ENCODE peak calls at places on chromosomes 5 and 9, in five cellular contexts. K is CD8-positive, alpha-beta T cell; Z is MM.1S; M is upper lobe of right lung; S is GM06990. B is an unnamed sample. For H3K36me3, the result is how much of the 10 kb centered on the place peaks cover.

GRCh38 chr9:91035825-91036208 is 234.2 kb downstream of the SYK start:
- DNase-seq in K (no peak), Z (no peak), M (no peak), S (no peak), B (no peak)

GRCh38 chr5:73392775-73393174 is 55.8 kb downstream of the FOXD1 start:
- DNase-seq in K (no peak), Z (no peak), M (no peak), S (no peak), B (no peak)

GRCh38 chr5:158966691-158967090 is 133.0 kb downstream of the EBF1 start:
- DNase-seq in K (no peak), Z (no peak), M (no peak), S (no peak), B (no peak)

GRCh38 chr5:134100283-134101011 is 14.0 kb upstream of the TCF7 start:
- DNase-seq in K (peak), Z (peak), M (no peak), S (peak), B (peak)

GRCh38 chr9:36760667-36761066 is 188.0 kb downstream of the MELK start:
- DNase-seq in K (no peak), Z (no peak), M (no peak), S (no peak), B (no peak)

GRCh38 chr5:115435065-115435775 is 109.4 kb downstream of the FEM1C start:
- DNase-seq in K (no peak), Z (no peak), M (no peak), S (no peak), B (no peak)

GRCh38 chr5:64649512-64649911 is 40.8 kb upstream of the SHISAL2B start:
- DNase-seq in K (no peak), Z (no peak), M (no peak), S (no peak), B (no peak)

GRCh38 chr5:10329421-10329807 is 21.7 kb upstream of the CMBL start:
- DNase-seq in K (no peak), Z (no peak), M (no peak), S (no peak), B (no peak)

GRCh38 chr5:142156839-142157463 is 48.4 kb downstream of the NDFIP1 start:
- DNase-seq in K (no peak), Z (no peak), M (no peak), S (no peak), B (no peak)

GRCh38 chr5:161340012-161340411 is 206.5 kb downstream of the GABRB2 start:
- DNase-seq in K (no peak), Z (no peak), M (no peak), S (no peak), B (no peak)

GRCh38 chr9:130443456-130443801 is 1.3 kb upstream of the ASS1 start:
- DNase-seq in K (no peak), Z (no peak), M (no peak), S (no peak), B (no peak)

GRCh38 chr9:114804504-114804903 is 1.3 kb downstream of the TNFSF15 start:
- DNase-seq in K (no peak), Z (no peak), M (no peak), S (no peak), B (peak)

GRCh38 chr5:151005975-151006576 is 14.3 kb upstream of the GPX3 start:
- DNase-seq in K (no peak), Z (no peak), M (peak), S (no peak), B (no peak)

GRCh38 chr5:51838459-51839253 is 455.4 kb downstream of the ISL1 start:
- DNase-seq in K (no peak), Z (no peak), M (no peak), S (no peak), B (no peak)

GRCh38 chr5:55993628-55994501 is 898 bp downstream of the IL6ST start:
- DNase-seq in K (no peak), Z (peak), M (no peak), S (peak), B (peak)

GRCh38 chr5:103188436-103188835 is 68.3 kb downstream of the PPIP5K2 start:
- DNase-seq in K (no peak), Z (no peak), M (no peak), S (no peak), B (no peak)

GRCh38 chr5:173435543-173435942 is 107.3 kb upstream of the STC2 start:
- DNase-seq in K (no peak), Z (no peak), M (no peak), S (no peak), B (no peak)

GRCh38 chr9:117616436-117616835 is 87.8 kb upstream of the TLR4 start:
- DNase-seq in K (no peak), Z (no peak), M (no peak), S (no peak), B (no peak)

GRCh38 chr5:149172261-149172660 is 31.0 kb downstream of the ABLIM3 start:
- DNase-seq in K (no peak), Z (no peak), M (no peak), S (no peak), B (peak)

GRCh38 chr5:10246761-10247160 is 2.9 kb downstream of the ATPSCKMT start:
- DNase-seq in K (no peak), Z (no peak), M (no peak), S (no peak), B (no peak)

GRCh38 chr5:81852277-81853004 is 101.5 kb upstream of the SSBP2 start:
- DNase-seq in K (peak), Z (peak), M (peak), S (peak), B (no peak)

GRCh38 chr5:82396871-82397514 is 118.8 kb upstream of the RPS23 start:
- DNase-seq in K (no peak), Z (no peak), M (peak), S (no peak), B (peak)

GRCh38 chr5:101943784-101944183 is 352.3 kb downstream of the SLCO4C1 start:
- DNase-seq in K (no peak), Z (no peak), M (no peak), S (no peak), B (peak)

GRCh38 chr5:134136771-134137170 is 22.3 kb downstream of the TCF7 start:
- DNase-seq in K (peak), Z (no peak), M (peak), S (no peak), B (no peak)

GRCh38 chr9:91992636-91993035 is 42.6 kb upstream of the ROR2 start:
- DNase-seq in K (no peak), Z (no peak), M (no peak), S (no peak), B (no peak)

GRCh38 chr5:150612405-150612804 is 28.1 kb upstream of the SYNPO start:
- DNase-seq in K (no peak), Z (no peak), M (no peak), S (no peak), B (peak)

GRCh38 chr5:80268916-80269315 is 13.1 kb upstream of the SERINC5 start:
- DNase-seq in K (no peak), Z (no peak), M (no peak), S (no peak), B (no peak)

GRCh38 chr5:377326-377981 is 55.9 kb downstream of the AHRR start:
- DNase-seq in K (no peak), Z (no peak), M (peak), S (no peak), B (no peak)

GRCh38 chr5:74471875-74472274 is 168.7 kb downstream of the ENC1 start:
- DNase-seq in K (no peak), Z (no peak), M (no peak), S (no peak), B (no peak)

GRCh38 chr5:68335075-68335474 is 119.5 kb downstream of the PIK3R1 start:
- DNase-seq in K (no peak), Z (no peak), M (no peak), S (no peak), B (no peak)

DNA sequence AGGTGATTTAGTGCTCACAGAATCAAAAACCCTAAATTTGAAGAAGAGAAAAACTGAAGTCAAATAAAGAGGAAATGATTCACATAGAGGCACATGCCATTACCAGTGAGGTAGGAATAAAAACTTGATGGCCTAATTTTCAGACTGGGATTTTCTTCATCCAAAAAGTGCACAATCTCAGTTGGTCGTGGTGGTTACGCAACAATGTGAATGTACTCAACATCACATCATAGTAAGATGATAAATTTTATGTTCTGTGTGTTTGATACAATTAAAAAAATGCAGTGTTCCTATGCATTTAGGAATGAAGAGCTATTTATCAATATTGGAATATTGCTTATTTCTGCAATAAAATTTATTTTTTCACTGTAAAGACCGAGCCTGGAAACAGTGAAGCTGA is 60.7 kb downstream of the SV2C start:
- DNase-seq in K (no peak), Z (no peak), M (no peak), S (no peak), B (no peak)
- H3K36me3 ChIP-seq in K (under half), Z (under half), M (under half), S (under half), B (under half)

GRCh38 chr5:177516601-177517568 is at the start of gene DDX41:
- DNase-seq in K (peak), Z (peak), M (peak), S (peak), B (peak)
- TF ChIP-seq CTCF in K (no peak), Z (no peak), M (no peak), S (no peak), B (no peak)

GRCh38 chr9:34240021-34240420 is 61.2 kb downstream of the UBAP1 start:
- DNase-seq in K (no peak), Z (no peak), M (no peak), S (no peak), B (no peak)
- H3K36me3 ChIP-seq in K (under half), Z (under half), M (half or more), S (under half), B (under half)

DNA sequence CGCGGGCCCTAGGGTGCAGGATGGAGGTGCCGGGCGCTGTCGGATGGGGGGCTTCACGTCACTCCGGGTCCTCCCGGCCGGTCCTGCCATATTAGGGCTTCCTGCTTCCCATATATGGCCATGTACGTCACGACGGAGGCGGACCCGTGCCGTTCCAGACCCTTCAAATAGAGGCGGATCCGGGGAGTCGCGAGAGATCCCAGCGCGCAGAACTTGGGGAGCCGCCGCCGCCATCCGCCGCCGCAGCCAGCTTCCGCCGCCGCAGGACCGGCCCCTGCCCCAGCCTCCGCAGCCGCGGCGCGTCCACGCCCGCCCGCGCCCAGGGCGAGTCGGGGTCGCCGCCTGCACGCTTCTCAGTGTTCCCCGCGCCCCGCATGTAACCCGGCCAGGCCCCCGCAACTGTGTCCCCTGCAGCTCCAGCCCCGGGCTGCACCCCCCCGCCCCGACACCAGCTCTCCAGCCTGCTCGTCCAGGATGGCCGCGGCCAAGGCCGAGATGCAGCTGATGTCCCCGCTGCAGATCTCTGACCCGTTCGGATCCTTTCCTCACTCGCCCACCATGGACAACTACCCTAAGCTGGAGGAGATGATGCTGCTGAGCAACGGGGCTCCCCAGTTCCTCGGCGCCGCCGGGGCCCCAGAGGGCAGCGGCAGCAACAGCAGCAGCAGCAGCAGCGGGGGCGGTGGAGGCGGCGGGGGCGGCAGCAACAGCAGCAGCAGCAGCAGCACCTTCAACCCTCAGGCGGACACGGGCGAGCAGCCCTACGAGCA is at the start of gene EGR1:
- DNase-seq in K (peak), Z (peak), M (peak), S (peak), B (peak)
- TF ChIP-seq CTCF in K (peak), Z (peak), M (no peak), S (no peak), B (no peak)

GRCh38 chr9:97744710-97745708 is 47.9 kb upstream of the XPA start:
- DNase-seq in K (no peak), Z (no peak), M (no peak), S (no peak), B (no peak)
- H3K36me3 ChIP-seq in K (under half), Z (under half), M (under half), S (under half), B (under half)

DNA sequence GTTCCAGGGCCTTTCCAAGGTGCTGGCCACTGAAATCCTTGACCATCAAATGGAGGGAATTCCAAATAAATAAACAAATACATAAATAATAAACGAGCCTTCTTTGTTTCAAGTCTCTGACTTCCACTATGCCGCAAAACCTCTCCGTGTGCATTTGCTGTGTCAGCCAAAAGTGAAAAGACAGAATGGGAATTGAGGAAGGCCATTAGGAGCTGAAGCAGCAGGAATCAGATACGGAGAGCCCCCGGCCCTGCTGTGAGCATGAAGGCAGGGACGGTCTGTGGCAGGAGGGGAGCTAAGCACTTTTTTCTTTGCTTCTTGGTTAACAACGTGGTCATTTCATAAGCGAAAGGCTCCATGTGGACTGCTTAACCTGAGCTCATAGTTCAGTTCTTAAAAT is 26.1 kb downstream of the PLPPR1 start:
- DNase-seq in K (no peak), Z (no peak), M (no peak), S (no peak), B (no peak)
- TF ChIP-seq CTCF in K (no peak), Z (no peak), M (no peak), S (no peak), B (no peak)

B was measured in bronchial epithelial cell.